ENCODE peak calls at places on chromosomes 4 and X, in four cellular contexts. L, Y, V and E are unnamed samples. For H3K9me3, the result is how much of the 10 kb centered on the place peaks cover.

GRCh38 chr4:112112590-112113170 is 32.6 kb upstream of the FAM241A start:
- DNase-seq in V (no peak), Y (no peak), L (no peak), E (no peak)

GRCh38 chr4:168886361-168886760 is 123.7 kb downstream of the CBR4 start:
- DNase-seq in Y (no peak), V (no peak), L (no peak), E (no peak)

GRCh38 chr4:153530284-153530995 is 64.3 kb downstream of the TMEM131L start:
- DNase-seq in L (no peak), V (no peak), Y (no peak), E (no peak)

GRCh38 chr4:144903953-144904711 is 193.9 kb downstream of the ANAPC10 start:
- DNase-seq in V (no peak), Y (no peak), L (no peak), E (no peak)

GRCh38 chrX:17206584-17206983 is 168.4 kb upstream of the NHS start:
- DNase-seq in V (no peak), Y (no peak), L (no peak), E (no peak)

GRCh38 chrX:39724544-39724943 is 373.2 kb downstream of the BCOR start:
- DNase-seq in V (no peak), Y (no peak), L (no peak), E (no peak)

GRCh38 chr4:22385615-22386014 is 130.3 kb downstream of the ADGRA3 start:
- DNase-seq in L (no peak), V (no peak), Y (no peak), E (no peak)

GRCh38 chr4:158090323-158090722 is 82.5 kb downstream of the GASK1B start:
- DNase-seq in V (no peak), L (no peak), Y (peak), E (no peak)

GRCh38 chr4:82017680-82018079 is 356.1 kb downstream of the HNRNPD start:
- DNase-seq in Y (no peak), L (no peak), V (no peak), E (no peak)

GRCh38 chr4:116668190-116668589 is 417.2 kb downstream of the TRAM1L1 start:
- DNase-seq in L (no peak), V (no peak), Y (no peak), E (no peak)

GRCh38 chr4:5708171-5708828 is at the start of gene EVC2:
- DNase-seq in L (peak), Y (peak), V (peak), E (peak)

GRCh38 chr4:136931771-136932170 is 600.5 kb downstream of the PCDH18 start:
- DNase-seq in V (no peak), L (no peak), Y (no peak), E (no peak)

GRCh38 chrX:55187281-55187680 is 32.9 kb upstream of the PAGE5 start:
- DNase-seq in L (no peak), V (no peak), Y (no peak), E (no peak)

GRCh38 chrX:41526925-41527324 is 79.8 kb downstream of the NYX start:
- DNase-seq in V (no peak), L (no peak), Y (no peak), E (no peak)

GRCh38 chr4:85368932-85369331 is 106.0 kb upstream of the ARHGAP24 start:
- DNase-seq in V (no peak), L (no peak), Y (no peak), E (no peak)

GRCh38 chr4:3124070-3124767 is 49.7 kb downstream of the HTT start:
- DNase-seq in L (no peak), V (no peak), Y (no peak), E (no peak)

GRCh38 chrX:3346436-3347329 is at the start of gene MXRA5:
- DNase-seq in L (no peak), V (peak), Y (peak), E (no peak)

GRCh38 chr4:105715692-105716278 is 7.2 kb downstream of the GSTCD start:
- DNase-seq in Y (no peak), V (peak), L (no peak), E (no peak)

GRCh38 chr4:74189331-74190043 is 31.6 kb downstream of the MTHFD2L start:
- DNase-seq in Y (no peak), L (no peak), V (peak), E (no peak)

DNA sequence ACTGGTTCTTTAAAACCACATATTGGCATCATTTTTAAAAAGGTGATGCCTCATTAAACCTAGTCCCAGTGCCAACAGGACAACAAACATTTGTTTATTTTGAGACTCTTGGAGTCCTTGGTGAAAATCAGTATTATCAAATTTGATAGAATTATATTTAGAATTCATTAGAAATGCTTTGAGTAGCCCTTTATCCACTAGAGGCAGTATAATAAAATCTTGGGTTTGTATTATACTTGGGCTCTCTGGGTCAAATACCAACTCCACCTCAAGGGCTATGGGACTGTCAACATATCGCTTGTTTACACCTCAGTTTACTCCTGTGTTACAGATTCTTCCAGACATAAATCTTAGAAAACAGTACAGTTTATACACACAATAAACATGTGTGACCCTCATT is 335.7 kb upstream of the FSTL5 start:
- DNase-seq in Y (no peak), V (peak), L (no peak), E (no peak)
- H3K9me3 ChIP-seq in Y (under half), V (under half), L (under half), E (under half)

GRCh38 chrX:130093271-130093670 is 17.0 kb downstream of the ELF4 start:
- DNase-seq in Y (no peak), L (no peak), V (no peak), E (no peak)
- H3K27ac ChIP-seq in Y (no peak), L (no peak), V (no peak), E (no peak)

GRCh38 chr4:174665799-174666198 is 143.5 kb upstream of the HPGD start:
- DNase-seq in L (no peak), V (no peak), Y (no peak), E (no peak)
- H3K9me3 ChIP-seq in L (under half), V (under half), Y (under half), E (under half)

GRCh38 chr4:118964891-118965411 is 76.3 kb downstream of the SYNPO2 start:
- DNase-seq in V (no peak), L (no peak), Y (peak), E (no peak)

GRCh38 chr4:118967393-118967792 is 78.7 kb downstream of the SYNPO2 start:
- DNase-seq in Y (no peak), L (no peak), V (no peak), E (peak)

GRCh38 chr4:118968813-118969212 is 80.2 kb downstream of the SYNPO2 start:
- DNase-seq in Y (no peak), L (no peak), V (no peak), E (no peak)

GRCh38 chr4:118969359-118969758 is 80.7 kb downstream of the SYNPO2 start:
- DNase-seq in L (no peak), V (peak), Y (peak), E (peak)

DNA sequence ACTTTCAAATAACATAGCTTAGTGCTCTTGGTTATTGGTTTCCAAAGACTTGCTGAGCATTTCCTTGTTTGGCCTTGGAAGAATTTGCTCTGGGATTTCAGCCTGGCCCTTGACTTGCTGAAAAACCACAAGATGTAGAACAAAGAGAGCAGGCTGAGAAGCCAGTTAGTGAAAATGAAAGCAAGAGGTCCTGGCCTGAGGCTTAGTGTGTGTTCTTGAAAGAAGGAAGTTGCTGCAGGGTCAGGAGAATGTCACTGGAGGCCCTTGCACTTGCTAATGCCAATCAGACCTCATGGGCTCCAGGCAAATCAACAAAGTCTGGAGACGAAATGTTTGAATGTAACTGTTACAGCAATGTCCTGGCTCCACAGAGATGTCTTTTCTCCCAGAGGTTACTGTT is 79.4 kb downstream of the SYNPO2 start:
- DNase-seq in V (no peak), Y (peak), L (peak), E (peak)
- H3K27ac ChIP-seq in V (peak), Y (no peak), L (peak), E (peak)

DNA sequence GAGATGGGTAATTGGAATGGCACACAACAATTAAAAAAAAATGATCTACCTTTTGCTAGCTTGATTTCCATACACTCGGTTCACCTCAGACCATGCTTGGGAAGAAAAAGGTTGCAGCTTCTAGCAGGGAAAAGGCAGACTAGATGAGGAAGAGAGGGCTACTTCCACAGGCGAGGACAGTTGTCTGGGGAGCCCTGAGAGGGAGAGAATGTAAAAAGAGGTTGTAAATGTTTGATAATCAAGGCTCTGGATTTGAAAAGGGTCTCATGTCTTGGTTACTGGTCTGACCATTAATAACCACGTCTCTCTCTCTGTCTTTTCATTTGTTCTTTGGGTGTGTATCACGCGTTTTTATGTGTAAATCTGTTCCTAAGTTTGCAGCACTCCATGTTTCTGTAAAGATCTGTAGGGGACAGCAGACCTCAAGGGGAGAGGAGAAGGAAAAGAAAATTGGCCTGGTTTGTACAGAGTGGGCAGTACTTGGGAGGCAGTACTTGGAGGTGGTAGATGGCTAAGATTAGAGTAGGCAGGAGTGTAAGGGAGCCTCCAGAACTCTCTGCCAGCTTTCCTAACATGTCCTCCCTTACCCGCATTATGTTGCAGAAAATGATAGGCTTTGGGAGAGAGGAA is 750 bp downstream of the ARMCX5 start:
- DNase-seq in L (no peak), V (no peak), Y (no peak), E (no peak)
- H3K9me3 ChIP-seq in L (under half), V (under half), Y (under half), E (under half)